ENCODE peak calls at places on chromosome 17, in nine cellular contexts. T, V, B, R, L, J, U, S and Z are unnamed samples.
A peak's percentile ranks its signal among the peaks of the same experiment; 100 is the strongest.

GRCh38 chr17:66240013-66240412 is 10.8 kb upstream of the APOH start:
- DNase-seq in T (no peak), V (no peak), B (peak; percentile 34), R (no peak), L (peak; percentile 9), J (no peak), U (no peak), S (no peak), Z (no peak)

GRCh38 chr17:3582921-3583320 is 25.3 kb upstream of the TRPV3 start:
- DNase-seq in T (no peak), V (no peak), B (no peak), R (no peak), L (no peak), J (no peak), U (peak; percentile 73), S (no peak), Z (no peak)

GRCh38 chr17:78718575-78719209 is 63.4 kb downstream of the CYTH1 start:
- DNase-seq in T (no peak), V (no peak), B (no peak), R (no peak), L (no peak), J (no peak), U (no peak), S (no peak), Z (no peak)

GRCh38 chr17:47703191-47703591 is 9.2 kb downstream of the TBKBP1 start:
- DNase-seq in T (no peak), V (no peak), B (no peak), R (no peak), L (no peak), J (no peak), U (peak; percentile 71), S (no peak), Z (peak; percentile 47)

GRCh38 chr17:58254803-58255202 is 16.4 kb downstream of the LPO start:
- DNase-seq in T (no peak), V (peak; percentile 42), B (no peak), R (no peak), L (no peak), J (peak; percentile 92), U (no peak), S (peak; percentile 57), Z (no peak)

GRCh38 chr17:69480197-69480596 is 65.7 kb downstream of the MAP2K6 start:
- DNase-seq in T (peak; percentile 41), V (no peak), B (no peak), R (no peak), L (no peak), J (peak; percentile 32), U (no peak), S (no peak), Z (no peak)

GRCh38 chr17:53574038-53574437 is 248.7 kb upstream of the KIF2B start:
- DNase-seq in T (no peak), V (no peak), B (no peak), R (no peak), L (no peak), J (no peak), U (no peak), S (no peak), Z (no peak)

GRCh38 chr17:62601438-62601837 is 26.0 kb upstream of the MRC2 start:
- DNase-seq in T (no peak), V (no peak), B (no peak), R (no peak), L (peak; percentile 42), J (no peak), U (no peak), S (no peak), Z (no peak)

GRCh38 chr17:75594499-75595283 is 7.1 kb downstream of the MYO15B start:
- DNase-seq in T (no peak), V (no peak), B (no peak), R (peak; percentile 59), L (no peak), J (peak; percentile 69), U (peak; percentile 62), S (peak; percentile 83), Z (no peak)

GRCh38 chr17:57234252-57235092 is 21.9 kb upstream of the MSI2 start:
- DNase-seq in T (no peak), V (no peak), B (no peak), R (no peak), L (no peak), J (no peak), U (no peak), S (no peak), Z (no peak)

GRCh38 chr17:82013772-82014321 is 8.8 kb downstream of the CENPX start:
- DNase-seq in T (no peak), V (no peak), B (no peak), R (no peak), L (no peak), J (no peak), U (peak; percentile 90), S (no peak), Z (no peak)

GRCh38 chr17:51397361-51398127 is 137.2 kb downstream of the UTP18 start:
- DNase-seq in T (no peak), V (no peak), B (peak; percentile 32), R (no peak), L (peak; percentile 11), J (peak; percentile 92), U (no peak), S (no peak), Z (no peak)

GRCh38 chr17:32259596-32259995 is 6.0 kb upstream of the RHBDL3 start:
- DNase-seq in T (no peak), V (no peak), B (peak; percentile 52), R (no peak), L (peak; percentile 48), J (peak; percentile 40), U (no peak), S (no peak), Z (no peak)

GRCh38 chr17:44541884-44542581 is 15.3 kb upstream of the FZD2 start:
- DNase-seq in T (no peak), V (no peak), B (no peak), R (peak; percentile 62), L (no peak), J (peak; percentile 95), U (no peak), S (peak; percentile 88), Z (no peak)

GRCh38 chr17:1714488-1714979 is 4.4 kb upstream of the TLCD2 start:
- DNase-seq in T (peak; percentile 96), V (peak; percentile 97), B (peak; percentile 97), R (peak; percentile 99), L (peak; percentile 99), J (peak; percentile 99), U (peak; percentile 98), S (peak; percentile 99), Z (peak; percentile 77)

GRCh38 chr17:72726936-72727335 is 365.6 kb downstream of the SLC39A11 start:
- DNase-seq in T (no peak), V (no peak), B (no peak), R (no peak), L (no peak), J (no peak), U (no peak), S (no peak), Z (no peak)

GRCh38 chr17:7184091-7184488 is 4.9 kb upstream of the ASGR1 start:
- DNase-seq in T (no peak), V (no peak), B (no peak), R (no peak), L (no peak), J (peak; percentile 36), U (peak; percentile 87), S (no peak), Z (peak; percentile 66)

GRCh38 chr17:50062323-50063243 is 6.7 kb downstream of the ITGA3 start:
- DNase-seq in T (no peak), V (no peak), B (peak; percentile 92), R (peak; percentile 84), L (peak; percentile 82), J (peak; percentile 56), U (peak; percentile 93), S (peak; percentile 95), Z (no peak)

DNA sequence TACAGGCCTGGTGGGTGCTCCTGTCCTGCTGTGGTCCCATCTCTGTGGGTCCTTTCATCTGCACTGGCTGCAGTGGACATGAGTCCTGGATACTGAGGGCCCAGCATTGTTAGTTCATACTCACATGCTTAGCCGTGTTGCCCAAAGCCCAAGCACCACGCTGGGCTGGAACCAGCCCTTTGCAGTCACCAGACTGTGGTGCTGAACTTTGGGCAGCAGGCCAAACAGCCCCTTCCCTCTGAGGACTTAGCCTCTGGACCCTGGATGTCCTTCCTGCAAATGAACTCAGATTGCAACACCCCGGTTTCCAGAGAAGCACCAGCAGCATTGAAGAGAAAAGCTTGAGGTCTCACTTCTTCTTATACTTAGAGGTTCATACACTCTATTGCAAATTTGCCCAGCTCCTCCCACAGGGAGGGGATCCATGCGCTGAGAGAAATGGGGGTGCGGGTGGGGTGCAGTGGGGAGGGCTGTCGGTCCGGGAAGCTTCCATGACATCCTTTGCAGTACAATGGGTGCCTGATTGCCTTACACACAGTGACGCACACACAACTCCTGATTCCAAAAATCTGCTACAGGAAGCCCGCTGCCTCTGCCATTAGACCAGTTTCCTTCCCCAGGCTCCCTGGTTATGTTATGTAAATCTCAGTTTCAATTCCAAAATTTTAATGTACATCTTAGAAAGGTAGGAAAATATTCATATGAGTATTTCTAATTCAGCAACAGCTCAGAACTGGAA is 65.8 kb downstream of the RGS9 start:
- DNase-seq in T (no peak), V (no peak), B (no peak), R (no peak), L (no peak), J (no peak), U (no peak), S (no peak), Z (no peak)
- TF ChIP-seq CTCF in T (no peak), V (no peak), B (no peak), R (no peak), L (no peak), J (no peak), U (no peak), S (no peak), Z (no peak)

DNA sequence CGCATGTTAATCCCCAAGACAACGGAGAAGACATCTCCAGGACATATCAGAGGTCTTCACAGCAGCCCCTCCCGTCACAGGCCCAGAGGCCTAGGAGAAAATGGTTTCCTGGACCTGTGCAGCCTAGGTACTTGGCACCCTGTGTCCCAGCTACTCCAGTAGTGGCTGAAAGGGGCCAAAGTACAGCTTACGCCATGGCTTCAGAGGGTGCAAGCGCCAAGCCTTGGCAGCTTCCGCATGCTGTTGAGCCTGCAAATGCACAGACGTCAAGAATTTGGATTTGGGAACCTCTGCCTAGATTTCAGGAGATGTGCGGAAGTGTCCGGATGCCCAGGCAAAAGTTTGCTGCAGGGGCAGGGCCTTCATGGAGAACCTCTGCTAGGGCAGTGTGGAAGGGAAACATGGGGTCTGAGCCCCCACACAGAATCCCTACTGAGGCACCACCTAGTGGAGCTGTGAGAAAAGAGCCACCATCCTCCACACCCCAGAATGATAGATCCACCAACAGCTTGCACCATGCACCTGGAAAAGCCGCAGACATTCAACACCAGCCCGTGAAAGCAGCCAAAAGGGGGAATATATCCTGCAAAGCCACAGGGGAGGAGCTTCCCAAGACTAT is 159.3 kb upstream of the COX10 start:
- DNase-seq in T (no peak), V (no peak), B (no peak), R (no peak), L (no peak), J (no peak), U (no peak), S (no peak), Z (no peak)
- TF ChIP-seq CTCF in T (no peak), V (no peak), B (peak; percentile 26), R (no peak), L (no peak), J (peak; percentile 60), U (no peak), S (no peak), Z (no peak)

GRCh38 chr17:79840204-79840988 is 1.2 kb upstream of the CBX4 start:
- DNase-seq in T (peak; percentile 47), V (no peak), B (no peak), R (peak; percentile 90), L (peak; percentile 52), J (peak; percentile 91), U (peak; percentile 85), S (no peak), Z (no peak)
- TF ChIP-seq CTCF in T (no peak), V (peak; percentile 48), B (no peak), R (no peak), L (no peak), J (peak; percentile 47), U (peak; percentile 25), S (peak; percentile 38), Z (no peak)

GRCh38 chr17:77479817-77480508 is 339.2 kb downstream of the SEC14L1 start:
- DNase-seq in T (no peak), V (no peak), B (no peak), R (no peak), L (no peak), J (peak; percentile 83), U (no peak), S (no peak), Z (no peak)
- TF ChIP-seq CTCF in T (no peak), V (no peak), B (no peak), R (no peak), L (no peak), J (no peak), U (no peak), S (peak; percentile 35), Z (no peak)